ENCODE peak calls at places on chromosomes 4 and X, in six cellular contexts. One of them, this sample, is unnamed.
A peak's percentile ranks its signal among the peaks of the same experiment; 100 is the strongest.

GRCh38 chr4:77433102-77433733 is 172.4 kb upstream of the CXCL13 start:
- DNase-seq in aorta: no peak
- DNase-seq in SK-N-SH: peak; percentile 40
- DNase-seq in pons: peak; percentile 78
- DNase-seq in stimulated activated naive CD4-positive, alpha-beta T cell: no peak
- DNase-seq in mucosa of descending colon: no peak
- DNase-seq in this sample: no peak

GRCh38 chr4:25088342-25088952 is 57.7 kb upstream of the LGI2 start:
- DNase-seq in aorta: no peak
- DNase-seq in SK-N-SH: peak; percentile 47
- DNase-seq in pons: no peak
- DNase-seq in stimulated activated naive CD4-positive, alpha-beta T cell: no peak
- DNase-seq in mucosa of descending colon: no peak
- DNase-seq in this sample: no peak

GRCh38 chr4:108018038-108018883 is 28.6 kb downstream of the HADH start:
- DNase-seq in aorta: peak; percentile 89
- DNase-seq in SK-N-SH: peak; percentile 72
- DNase-seq in pons: peak; percentile 86
- DNase-seq in stimulated activated naive CD4-positive, alpha-beta T cell: peak; percentile 79
- DNase-seq in mucosa of descending colon: no peak
- DNase-seq in this sample: peak; percentile 48

GRCh38 chr4:88616275-88616996 is 24.2 kb downstream of the HERC3 start:
- DNase-seq in aorta: no peak
- DNase-seq in SK-N-SH: no peak
- DNase-seq in pons: no peak
- DNase-seq in stimulated activated naive CD4-positive, alpha-beta T cell: no peak
- DNase-seq in mucosa of descending colon: no peak
- DNase-seq in this sample: no peak

GRCh38 chrX:47204970-47205369 is 11.3 kb downstream of the UBA1 start:
- DNase-seq in aorta: no peak
- DNase-seq in SK-N-SH: no peak
- DNase-seq in pons: no peak
- DNase-seq in stimulated activated naive CD4-positive, alpha-beta T cell: no peak
- DNase-seq in mucosa of descending colon: no peak
- DNase-seq in this sample: no peak

GRCh38 chr4:185792384-185793146 is 19.4 kb downstream of the SORBS2 start:
- DNase-seq in aorta: no peak
- DNase-seq in SK-N-SH: no peak
- DNase-seq in pons: peak; percentile 34
- DNase-seq in stimulated activated naive CD4-positive, alpha-beta T cell: no peak
- DNase-seq in mucosa of descending colon: no peak
- DNase-seq in this sample: no peak

GRCh38 chrX:56802921-56803848 is 74.1 kb downstream of the NBDY start:
- DNase-seq in aorta: peak; percentile 93
- DNase-seq in SK-N-SH: peak; percentile 47
- DNase-seq in pons: peak; percentile 91
- DNase-seq in stimulated activated naive CD4-positive, alpha-beta T cell: peak; percentile 29
- DNase-seq in mucosa of descending colon: peak; percentile 69
- DNase-seq in this sample: peak; percentile 40

GRCh38 chrX:72621619-72622485 is 49.2 kb upstream of the HDAC8 start:
- DNase-seq in aorta: no peak
- DNase-seq in SK-N-SH: no peak
- DNase-seq in pons: no peak
- DNase-seq in stimulated activated naive CD4-positive, alpha-beta T cell: no peak
- DNase-seq in mucosa of descending colon: no peak
- DNase-seq in this sample: no peak

GRCh38 chrX:93580634-93581033 is 92.7 kb downstream of the NAP1L3 start:
- DNase-seq in aorta: no peak
- DNase-seq in SK-N-SH: no peak
- DNase-seq in pons: no peak
- DNase-seq in stimulated activated naive CD4-positive, alpha-beta T cell: no peak
- DNase-seq in mucosa of descending colon: no peak
- DNase-seq in this sample: no peak

GRCh38 chr4:71595576-71596108 is 188.2 kb downstream of the GC start:
- DNase-seq in aorta: no peak
- DNase-seq in SK-N-SH: no peak
- DNase-seq in pons: no peak
- DNase-seq in stimulated activated naive CD4-positive, alpha-beta T cell: no peak
- DNase-seq in mucosa of descending colon: no peak
- DNase-seq in this sample: no peak

GRCh38 chr4:147725673-147726072 is 6.2 kb upstream of the ARHGAP10 start:
- DNase-seq in aorta: no peak
- DNase-seq in SK-N-SH: no peak
- DNase-seq in pons: no peak
- DNase-seq in stimulated activated naive CD4-positive, alpha-beta T cell: no peak
- DNase-seq in mucosa of descending colon: no peak
- DNase-seq in this sample: no peak

GRCh38 chr4:184732126-184732525 is 1.8 kb downstream of the CENPU start:
- DNase-seq in aorta: no peak
- DNase-seq in SK-N-SH: no peak
- DNase-seq in pons: no peak
- DNase-seq in stimulated activated naive CD4-positive, alpha-beta T cell: no peak
- DNase-seq in mucosa of descending colon: no peak
- DNase-seq in this sample: peak; percentile 50

GRCh38 chr4:119113033-119113655 is 22.5 kb upstream of the MYOZ2 start:
- DNase-seq in aorta: no peak
- DNase-seq in SK-N-SH: no peak
- DNase-seq in pons: peak; percentile 17
- DNase-seq in stimulated activated naive CD4-positive, alpha-beta T cell: no peak
- DNase-seq in mucosa of descending colon: no peak
- DNase-seq in this sample: no peak

GRCh38 chr4:122576261-122577188 is 44.3 kb downstream of the IL21 start:
- DNase-seq in aorta: no peak
- DNase-seq in SK-N-SH: peak; percentile 16
- DNase-seq in pons: peak; percentile 95
- DNase-seq in stimulated activated naive CD4-positive, alpha-beta T cell: no peak
- DNase-seq in mucosa of descending colon: no peak
- DNase-seq in this sample: peak; percentile 31

GRCh38 chr4:123217676-123218075 is 178.9 kb upstream of the SPRY1 start:
- DNase-seq in aorta: no peak
- DNase-seq in SK-N-SH: no peak
- DNase-seq in pons: no peak
- DNase-seq in stimulated activated naive CD4-positive, alpha-beta T cell: no peak
- DNase-seq in mucosa of descending colon: no peak
- DNase-seq in this sample: no peak

GRCh38 chr4:176920694-176921093 is 128.0 kb upstream of the VEGFC start:
- DNase-seq in aorta: no peak
- DNase-seq in SK-N-SH: no peak
- DNase-seq in pons: no peak
- DNase-seq in stimulated activated naive CD4-positive, alpha-beta T cell: no peak
- DNase-seq in mucosa of descending colon: no peak
- DNase-seq in this sample: no peak

GRCh38 chrX:132664273-132664672 is 175.4 kb upstream of the MBNL3 start:
- DNase-seq in aorta: no peak
- DNase-seq in SK-N-SH: no peak
- DNase-seq in pons: no peak
- DNase-seq in stimulated activated naive CD4-positive, alpha-beta T cell: no peak
- DNase-seq in mucosa of descending colon: no peak
- DNase-seq in this sample: no peak

This sample was measured in NCI-H446.